ENCODE peak calls at places on chromosomes 13 and 19, in five cellular contexts. Z is osteoblast, C is psoas muscle, Y is tibial nerve, S is mesenchymal stem cell. U is an unnamed sample. For H3K9me3, the result is how much of the 10 kb centered on the place peaks cover.

GRCh38 chr13:21310220-21310619 is 133.8 kb downstream of the MRPL57 start:
- DNase-seq in Z (no peak), C (no peak), Y (no peak), S (peak), U (no peak)

GRCh38 chr19:55700813-55701212 is 25.8 kb downstream of the EPN1 start:
- DNase-seq in Z (peak), S (no peak), C (no peak), Y (no peak), U (no peak)

GRCh38 chr13:112753868-112754267 is 64.0 kb downstream of the ATP11A start:
- DNase-seq in Y (no peak), S (no peak), C (no peak), Z (peak), U (no peak)

GRCh38 chr13:24076124-24076523 is 84.4 kb upstream of the SPATA13 start:
- DNase-seq in Y (no peak), Z (no peak), S (no peak), C (no peak), U (no peak)

GRCh38 chr19:15633122-15633521 is 7.6 kb upstream of the CYP4F3 start:
- DNase-seq in Z (no peak), S (no peak), Y (no peak), C (no peak), U (no peak)

GRCh38 chr13:79997244-79997643 is 343.7 kb downstream of the SPRY2 start:
- DNase-seq in Z (no peak), Y (no peak), C (no peak), S (peak), U (no peak)

GRCh38 chr19:18293642-18294466 is 12.4 kb upstream of the JUND start:
- DNase-seq in C (no peak), Z (peak), Y (no peak), S (no peak), U (no peak)

GRCh38 chr13:44237276-44237767 is 136.3 kb upstream of the SERP2 start:
- DNase-seq in S (peak), Y (peak), Z (peak), C (peak), U (no peak)

GRCh38 chr19:53664760-53665159 is 33.0 kb downstream of the DPRX start:
- DNase-seq in C (no peak), Z (no peak), Y (no peak), S (no peak), U (no peak)

GRCh38 chr13:77345150-77345780 is 18.4 kb upstream of the MYCBP2 start:
- DNase-seq in Y (no peak), C (no peak), S (no peak), Z (no peak), U (no peak)

GRCh38 chr13:27583645-27584044 is 36.7 kb downstream of the LNX2 start:
- DNase-seq in Y (no peak), C (no peak), Z (peak), S (peak), U (no peak)

GRCh38 chr13:46160474-46161066 is 21.4 kb downstream of the LCP1 start:
- DNase-seq in C (no peak), Y (no peak), S (peak), Z (peak), U (no peak)

GRCh38 chr19:54160182-54160811 is 776 bp upstream of the LENG1 start:
- DNase-seq in S (peak), C (no peak), Y (no peak), Z (no peak), U (no peak)

GRCh38 chr13:91036886-91037285 is 310.6 kb upstream of the MIR17HG start:
- DNase-seq in S (no peak), Z (no peak), C (no peak), Y (no peak), U (no peak)

GRCh38 chr13:36763322-36763721 is 55.7 kb upstream of the RFXAP start:
- DNase-seq in C (no peak), Y (no peak), S (no peak), Z (no peak), U (no peak)

GRCh38 chr13:37069597-37070103 is 10.2 kb upstream of the SUPT20H start:
- DNase-seq in Z (no peak), Y (no peak), C (no peak), S (no peak), U (no peak)

GRCh38 chr19:10238172-10238783 is 7.1 kb upstream of the S1PR2 start:
- DNase-seq in Y (no peak), S (peak), Z (peak), C (peak), U (no peak)

GRCh38 chr19:17473041-17473440 is 2.7 kb downstream of the SLC27A1 start:
- DNase-seq in C (no peak), Y (no peak), S (peak), Z (peak), U (no peak)

GRCh38 chr19:36128392-36128736 is 11.5 kb upstream of the CAPNS1 start:
- DNase-seq in S (no peak), C (peak), Z (no peak), Y (no peak), U (no peak)

GRCh38 chr13:26584713-26585112 is 27.2 kb downstream of the WASF3 start:
- DNase-seq in C (no peak), Y (no peak), S (peak), Z (peak), U (no peak)

GRCh38 chr13:46121033-46121432 is 16.2 kb upstream of the CPB2 start:
- DNase-seq in Z (no peak), C (no peak), Y (no peak), S (no peak), U (no peak)

GRCh38 chr13:72808917-72809500 is 27.1 kb downstream of the PIBF1 start:
- DNase-seq in Z (peak), Y (no peak), C (no peak), S (peak), U (no peak)

GRCh38 chr19:40571831-40572495 is 4.7 kb upstream of the SHKBP1 start:
- DNase-seq in S (no peak), C (no peak), Y (no peak), Z (peak), U (no peak)

GRCh38 chr13:51397262-51397933 is 55.4 kb downstream of the INTS6 start:
- DNase-seq in S (peak), Z (no peak), Y (peak), C (no peak), U (no peak)

GRCh38 chr19:3849092-3849491 is 19.7 kb downstream of the ZFR2 start:
- DNase-seq in C (no peak), S (no peak), Y (no peak), Z (peak), U (no peak)

GRCh38 chr13:101490400-101491015 is 38.0 kb downstream of the ITGBL1 start:
- DNase-seq in Y (no peak), Z (no peak), C (no peak), S (peak), U (no peak)

GRCh38 chr13:92573467-92574057 is 653.0 kb upstream of the GPC6 start:
- DNase-seq in S (peak), Z (peak), Y (no peak), C (no peak), U (no peak)

GRCh38 chr13:80040219-80040976 is 300.5 kb downstream of the SPRY2 start:
- DNase-seq in Z (peak), Y (no peak), C (no peak), S (peak), U (no peak)

GRCh38 chr13:69296130-69296529 is 811.5 kb upstream of the ATXN8OS start:
- DNase-seq in Y (no peak), C (no peak), Z (no peak), S (no peak), U (no peak)

GRCh38 chr19:23071087-23071511 is 45.7 kb upstream of the ZNF730 start:
- DNase-seq in S (no peak), Z (peak), C (peak), Y (no peak), U (no peak)

GRCh38 chr19:3760871-3761361 is 576 bp downstream of the APBA3 start:
- DNase-seq in Z (no peak), C (no peak), S (no peak), Y (no peak), U (no peak)

GRCh38 chr13:102597029-102598015 is 536 bp downstream of the TPP2 start:
- DNase-seq in S (peak), Z (peak), Y (no peak), C (peak), U (no peak)

GRCh38 chr13:48633695-48634094 is 20.0 kb upstream of the CYSLTR2 start:
- DNase-seq in C (no peak), Y (no peak), S (no peak), Z (no peak), U (no peak)
- H3K9me3 ChIP-seq in C (under half), Y (under half), S (under half), Z (under half), U (under half)

DNA sequence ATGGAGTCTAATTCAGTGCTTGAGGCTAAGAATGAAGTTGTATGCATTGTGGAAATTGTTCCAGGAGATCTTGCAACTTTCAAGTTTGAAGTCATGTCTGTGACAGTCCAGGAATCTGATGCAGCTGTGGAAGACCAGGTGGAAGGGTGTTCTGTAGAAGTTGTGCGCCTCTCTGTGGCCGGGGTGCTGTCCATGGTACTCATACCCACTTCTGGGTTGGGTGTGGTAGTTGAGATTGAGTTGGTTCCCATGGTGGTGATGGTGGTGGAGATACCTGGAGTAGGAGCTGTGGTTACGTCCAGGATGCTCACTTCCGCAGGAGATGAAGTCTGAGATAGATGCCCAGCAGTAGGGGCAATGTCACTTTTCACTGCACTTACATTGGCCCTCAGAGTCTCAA is 44.3 kb downstream of the MUC16 start:
- DNase-seq in C (no peak), S (no peak), Z (no peak), Y (no peak), U (no peak)
- H3K9me3 ChIP-seq in C (under half), S (under half), Z (under half), Y (under half), U (under half)

GRCh38 chr13:38636756-38637155 is 50.1 kb upstream of the FREM2 start:
- DNase-seq in C (no peak), Z (no peak), S (no peak), Y (no peak), U (no peak)
- H3K9me3 ChIP-seq in C (under half), Z (under half), S (under half), Y (under half), U (under half)

GRCh38 chr19:11950312-11950711 is 14.5 kb upstream of the ZNF763 start:
- DNase-seq in Z (no peak), S (no peak), C (no peak), Y (no peak), U (no peak)
- H3K9me3 ChIP-seq in Z (half or more), S (half or more), C (half or more), Y (half or more), U (half or more)

DNA sequence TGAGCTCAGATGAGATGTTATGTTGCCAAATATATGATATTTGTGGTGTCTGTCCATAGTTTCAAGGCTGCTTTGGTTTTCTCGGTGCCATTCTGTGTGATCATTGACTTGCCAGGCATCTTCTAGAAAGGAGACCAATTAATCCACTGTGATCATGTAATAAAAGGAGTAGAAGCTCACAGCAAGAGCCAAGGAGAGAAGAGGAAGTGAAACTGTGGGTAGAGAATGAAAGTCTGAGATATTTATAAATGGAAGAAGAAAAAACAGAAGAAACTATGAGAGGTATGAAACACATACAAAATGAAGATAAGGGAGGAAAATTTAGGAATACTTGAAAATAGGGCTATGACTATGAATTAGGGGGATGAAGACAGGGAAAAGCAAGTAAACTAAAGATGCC is 11.1 kb upstream of the ZNF613 start:
- DNase-seq in C (no peak), S (no peak), Z (no peak), Y (no peak), U (no peak)
- H3K9me3 ChIP-seq in C (half or more), S (half or more), Z (under half), Y (half or more), U (under half)

GRCh38 chr19:43841990-43842389 is 14.9 kb downstream of the ZNF283 start:
- DNase-seq in S (no peak), C (no peak), Z (no peak), Y (no peak), U (no peak)
- H3K9me3 ChIP-seq in S (half or more), C (half or more), Z (under half), Y (half or more), U (under half)

DNA sequence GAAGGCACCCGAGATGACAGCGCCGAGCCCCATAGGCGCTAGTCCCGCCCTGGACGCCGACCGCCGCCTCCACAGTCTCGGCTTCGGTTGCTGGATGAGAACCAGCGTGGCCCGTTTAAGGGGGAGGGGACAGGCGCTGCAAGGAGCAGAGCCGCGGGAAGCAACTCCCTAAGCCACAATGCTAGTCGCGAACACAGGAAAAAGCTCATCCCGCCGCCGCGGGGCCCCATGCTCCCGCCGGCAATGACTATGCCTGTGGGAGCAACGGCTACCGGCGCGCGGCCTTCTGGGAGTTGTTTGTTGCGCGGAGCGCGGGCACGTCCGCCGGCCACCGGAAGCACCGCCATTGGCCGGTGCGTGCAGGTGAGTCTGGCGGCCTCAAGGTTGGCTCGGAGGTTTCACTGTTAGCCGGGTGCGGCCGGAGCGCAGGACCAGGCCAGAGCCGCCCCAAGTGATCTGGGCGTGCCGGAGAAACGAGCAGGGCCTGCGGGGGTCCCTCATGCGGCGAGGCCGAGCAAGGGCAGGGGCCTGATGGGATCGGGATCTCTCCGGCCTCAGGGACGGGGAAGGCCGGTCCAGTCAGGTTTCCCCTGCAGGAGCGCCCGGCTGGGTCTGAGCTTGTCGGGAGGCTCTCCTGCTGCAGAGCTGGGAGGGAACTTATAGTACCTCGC is at the start of gene ZNF544:
- DNase-seq in Z (peak), S (peak), Y (peak), C (peak), U (no peak)
- H3K9me3 ChIP-seq in Z (under half), S (under half), Y (half or more), C (half or more), U (under half)

GRCh38 chr19:37809366-37809765 is 30.0 kb upstream of the ZNF573 start:
- DNase-seq in Y (no peak), S (no peak), Z (no peak), C (no peak), U (no peak)
- H3K9me3 ChIP-seq in Y (half or more), S (half or more), Z (under half), C (half or more), U (under half)

U was measured in T-helper 17 cell.